ENCODE peak calls at places on chromosome X, in ten cellular contexts. H, L, K, T, E, S, I, U, G and J are unnamed samples.

GRCh38 chrX:110087485-110088356 is 84.8 kb downstream of the TMEM164 start:
- DNase-seq in H (no peak), L (no peak), K (no peak), T (peak), E (no peak), S (peak), I (peak), U (no peak), G (peak), J (peak)

GRCh38 chrX:49291615-49292337 is 11.7 kb upstream of the GAGE10 start:
- DNase-seq in H (peak), L (peak), K (peak), T (peak), E (no peak), S (no peak), I (peak), U (peak), G (peak), J (peak)

GRCh38 chrX:139889760-139890159 is 43.1 kb downstream of the ATP11C start:
- DNase-seq in H (no peak), L (no peak), K (no peak), T (no peak), E (no peak), S (no peak), I (no peak), U (no peak), G (peak), J (no peak)

GRCh38 chrX:101658661-101659477 is 781 bp downstream of the ARMCX2 start:
- DNase-seq in H (no peak), L (peak), K (peak), T (no peak), E (no peak), S (no peak), I (peak), U (peak), G (peak), J (no peak)

GRCh38 chrX:85836868-85837267 is 210.5 kb downstream of the CHM start:
- DNase-seq in H (no peak), L (no peak), K (no peak), T (no peak), E (no peak), S (no peak), I (no peak), U (no peak), G (peak), J (no peak)

GRCh38 chrX:48045410-48046311 is 25.8 kb downstream of the ZNF630 start:
- DNase-seq in H (no peak), L (no peak), K (no peak), T (peak), E (no peak), S (no peak), I (no peak), U (peak), G (peak), J (no peak)

GRCh38 chrX:98071331-98071730 is 1187.6 kb downstream of the RPA4 start:
- DNase-seq in H (no peak), L (no peak), K (no peak), T (no peak), E (no peak), S (no peak), I (no peak), U (no peak), G (no peak), J (no peak)

GRCh38 chrX:120450163-120450562 is 18.9 kb downstream of the LAMP2 start:
- DNase-seq in H (no peak), L (no peak), K (no peak), T (no peak), E (no peak), S (no peak), I (no peak), U (no peak), G (no peak), J (no peak)

GRCh38 chrX:154762529-154763296 is at the start of gene DKC1:
- DNase-seq in H (peak), L (peak), K (peak), T (peak), E (peak), S (peak), I (peak), U (peak), G (peak), J (peak)

GRCh38 chrX:13937370-13938052 is 92.2 kb downstream of the GEMIN8 start:
- DNase-seq in H (no peak), L (no peak), K (no peak), T (no peak), E (no peak), S (no peak), I (no peak), U (no peak), G (no peak), J (no peak)

GRCh38 chrX:10159069-10159468 is 2.3 kb downstream of the CLCN4 start:
- DNase-seq in H (no peak), L (no peak), K (no peak), T (no peak), E (no peak), S (no peak), I (no peak), U (no peak), G (no peak), J (no peak)

GRCh38 chrX:41051303-41051702 is 33.9 kb upstream of the USP9X start:
- DNase-seq in H (no peak), L (no peak), K (no peak), T (no peak), E (no peak), S (no peak), I (no peak), U (no peak), G (no peak), J (no peak)

GRCh38 chrX:147838465-147839131 is 73.1 kb upstream of the FMR1 start:
- DNase-seq in H (no peak), L (no peak), K (no peak), T (no peak), E (no peak), S (no peak), I (no peak), U (no peak), G (peak), J (no peak)

DNA sequence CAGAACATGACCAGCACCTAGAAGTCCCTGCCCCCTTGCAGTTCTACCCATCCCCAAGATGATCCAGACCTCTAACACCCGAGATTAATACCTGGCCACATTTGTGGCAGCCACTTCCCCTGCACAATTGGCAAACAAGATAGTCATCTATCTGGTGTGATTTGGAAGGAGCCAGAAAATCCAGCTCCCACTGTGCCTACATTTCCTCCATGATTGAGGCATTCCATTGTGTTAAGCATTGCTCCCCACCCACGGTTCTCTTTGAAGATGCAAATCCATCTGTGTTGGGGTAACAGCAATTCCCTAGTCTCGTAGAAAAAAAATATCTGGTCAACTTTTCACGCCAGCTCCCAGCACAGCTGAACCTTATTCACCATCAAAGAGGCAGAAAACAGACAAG is 405.0 kb downstream of the BCOR start:
- DNase-seq in H (no peak), L (no peak), K (no peak), T (no peak), E (no peak), S (no peak), I (no peak), U (no peak), G (no peak), J (no peak)
- TF ChIP-seq CTCF in H (no peak), L (no peak), K (no peak), T (no peak), E (no peak), S (no peak), I (no peak), U (no peak), G (no peak), J (no peak)

GRCh38 chrX:69284491-69284890 is 119.2 kb upstream of the PJA1 start:
- DNase-seq in H (no peak), L (no peak), K (no peak), T (no peak), E (no peak), S (no peak), I (no peak), U (no peak), G (no peak), J (no peak)

GRCh38 chrX:69285401-69285871 is 120.2 kb upstream of the PJA1 start:
- DNase-seq in H (no peak), L (peak), K (peak), T (no peak), E (no peak), S (no peak), I (peak), U (peak), G (peak), J (no peak)

GRCh38 chrX:69285881-69286545 is 120.8 kb upstream of the PJA1 start:
- DNase-seq in H (peak), L (peak), K (peak), T (peak), E (no peak), S (no peak), I (peak), U (peak), G (no peak), J (no peak)

GRCh38 chrX:69280956-69281355 is 115.7 kb upstream of the PJA1 start:
- DNase-seq in H (no peak), L (no peak), K (no peak), T (no peak), E (no peak), S (no peak), I (no peak), U (no peak), G (no peak), J (no peak)

GRCh38 chrX:69282893-69283690 is 117.8 kb upstream of the PJA1 start:
- DNase-seq in H (no peak), L (no peak), K (no peak), T (no peak), E (no peak), S (no peak), I (no peak), U (no peak), G (no peak), J (no peak)
- TF ChIP-seq CTCF in H (no peak), L (no peak), K (no peak), T (no peak), E (no peak), S (no peak), I (no peak), U (no peak), G (no peak), J (no peak)

DNA sequence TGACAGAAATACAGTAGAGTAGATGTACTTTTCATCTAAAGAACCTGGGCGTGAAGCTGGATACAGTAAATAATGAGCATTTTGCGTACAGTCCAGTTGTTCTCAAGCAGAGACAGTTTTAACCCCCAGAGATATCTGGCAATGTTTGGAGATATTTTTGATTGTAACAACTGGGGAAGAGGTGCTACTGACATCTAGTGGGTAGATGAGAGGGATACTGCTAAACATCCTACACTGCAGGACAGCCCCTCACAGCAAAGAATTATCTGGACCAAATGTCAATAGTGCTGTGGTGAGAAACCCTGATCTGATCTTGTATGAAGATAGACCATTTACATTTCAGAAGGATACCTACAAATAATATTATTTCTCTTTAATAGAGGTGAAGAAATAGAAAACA is 200.2 kb upstream of the FAM47A start:
- DNase-seq in H (no peak), L (no peak), K (no peak), T (no peak), E (no peak), S (no peak), I (no peak), U (no peak), G (peak), J (no peak)
- TF ChIP-seq CTCF in H (no peak), L (no peak), K (peak), T (no peak), E (peak), S (peak), I (peak), U (no peak), G (peak), J (no peak)

DNA sequence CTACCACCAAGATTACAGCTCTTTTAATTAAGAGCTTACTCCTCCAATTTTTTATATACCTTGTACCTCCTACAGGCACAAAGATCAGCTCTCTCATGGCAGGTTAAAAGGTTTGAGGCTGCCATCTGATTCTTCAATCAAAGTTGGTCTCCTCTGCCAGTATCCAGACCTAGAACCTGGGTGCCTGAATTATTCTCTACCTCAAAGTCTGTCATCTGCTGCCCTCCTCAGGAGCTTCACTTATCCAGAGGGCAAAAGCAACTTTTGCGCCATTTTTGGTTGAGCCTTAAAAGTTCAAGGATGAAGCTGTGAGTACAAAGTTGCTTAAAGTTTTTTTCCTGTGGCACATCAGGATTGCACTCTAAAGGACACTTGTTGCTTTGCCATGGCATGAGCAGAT is 343.7 kb upstream of the PPP1R2C start:
- DNase-seq in H (no peak), L (no peak), K (no peak), T (no peak), E (no peak), S (no peak), I (no peak), U (no peak), G (peak), J (no peak)
- TF ChIP-seq CTCF in H (no peak), L (no peak), K (no peak), T (no peak), E (no peak), S (no peak), I (no peak), U (no peak), G (peak), J (no peak)

DNA sequence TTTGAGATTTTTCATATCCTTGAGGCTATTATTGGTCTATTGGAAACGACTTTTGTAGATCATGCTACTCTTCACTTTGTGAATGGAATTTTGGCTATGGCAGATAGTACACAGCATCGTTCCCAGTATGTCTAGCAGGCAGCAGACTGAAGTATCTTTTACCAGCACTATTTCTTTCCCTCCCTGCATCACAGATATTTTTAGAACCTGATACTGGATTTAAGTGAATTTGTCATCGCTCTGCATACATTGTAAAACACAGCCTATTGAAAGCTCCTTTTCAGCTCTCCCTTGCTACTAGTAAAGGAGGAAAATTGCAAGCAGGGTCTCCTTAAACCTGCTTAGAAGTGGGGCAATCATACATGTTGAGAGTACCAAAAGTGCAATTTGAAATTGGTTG is 133.6 kb downstream of the LUZP4 start:
- DNase-seq in H (no peak), L (no peak), K (no peak), T (no peak), E (no peak), S (no peak), I (no peak), U (no peak), G (no peak), J (no peak)
- TF ChIP-seq CTCF in H (no peak), L (no peak), K (no peak), T (no peak), E (no peak), S (no peak), I (no peak), U (no peak), G (no peak), J (no peak)

GRCh38 chrX:15930585-15930984 is 76.0 kb upstream of the AP1S2 start:
- DNase-seq in H (no peak), L (no peak), K (no peak), T (no peak), E (no peak), S (no peak), I (no peak), U (no peak), G (peak), J (no peak)
- TF ChIP-seq CTCF in H (no peak), L (no peak), K (no peak), T (peak), E (peak), S (peak), I (peak), U (peak), G (peak), J (no peak)

GRCh38 chrX:81957900-81958545 is 756.1 kb downstream of the SH3BGRL start:
- DNase-seq in H (no peak), L (no peak), K (no peak), T (no peak), E (no peak), S (no peak), I (no peak), U (no peak), G (peak), J (no peak)
- TF ChIP-seq CTCF in H (peak), L (no peak), K (peak), T (no peak), E (no peak), S (no peak), I (peak), U (peak), G (no peak), J (no peak)

GRCh38 chrX:44203791-44204190 is 139.7 kb downstream of the EFHC2 start:
- DNase-seq in H (no peak), L (no peak), K (no peak), T (peak), E (no peak), S (no peak), I (no peak), U (no peak), G (no peak), J (no peak)

DNA sequence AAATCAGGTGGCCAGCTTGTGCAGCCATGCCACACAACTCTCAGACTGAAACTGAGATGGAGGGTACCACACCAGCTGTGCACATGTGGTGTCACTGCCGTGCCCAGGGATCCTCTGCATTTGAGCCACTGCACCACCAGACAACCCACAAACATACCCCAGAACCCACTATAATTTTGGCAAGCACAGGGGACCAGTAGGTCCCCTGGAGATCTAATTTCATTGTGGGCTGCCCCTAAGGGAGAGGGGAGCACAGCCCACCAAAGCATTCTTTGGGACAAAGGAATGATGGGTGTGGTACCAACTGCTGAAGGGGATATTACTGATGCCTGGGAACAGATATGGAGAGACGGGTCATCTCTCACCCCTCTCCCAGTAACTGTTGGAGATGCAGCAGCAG is 140.9 kb downstream of the EFHC2 start:
- DNase-seq in H (no peak), L (no peak), K (no peak), T (no peak), E (no peak), S (no peak), I (no peak), U (no peak), G (no peak), J (no peak)
- TF ChIP-seq CTCF in H (no peak), L (no peak), K (no peak), T (no peak), E (no peak), S (no peak), I (no peak), U (no peak), G (no peak), J (no peak)

DNA sequence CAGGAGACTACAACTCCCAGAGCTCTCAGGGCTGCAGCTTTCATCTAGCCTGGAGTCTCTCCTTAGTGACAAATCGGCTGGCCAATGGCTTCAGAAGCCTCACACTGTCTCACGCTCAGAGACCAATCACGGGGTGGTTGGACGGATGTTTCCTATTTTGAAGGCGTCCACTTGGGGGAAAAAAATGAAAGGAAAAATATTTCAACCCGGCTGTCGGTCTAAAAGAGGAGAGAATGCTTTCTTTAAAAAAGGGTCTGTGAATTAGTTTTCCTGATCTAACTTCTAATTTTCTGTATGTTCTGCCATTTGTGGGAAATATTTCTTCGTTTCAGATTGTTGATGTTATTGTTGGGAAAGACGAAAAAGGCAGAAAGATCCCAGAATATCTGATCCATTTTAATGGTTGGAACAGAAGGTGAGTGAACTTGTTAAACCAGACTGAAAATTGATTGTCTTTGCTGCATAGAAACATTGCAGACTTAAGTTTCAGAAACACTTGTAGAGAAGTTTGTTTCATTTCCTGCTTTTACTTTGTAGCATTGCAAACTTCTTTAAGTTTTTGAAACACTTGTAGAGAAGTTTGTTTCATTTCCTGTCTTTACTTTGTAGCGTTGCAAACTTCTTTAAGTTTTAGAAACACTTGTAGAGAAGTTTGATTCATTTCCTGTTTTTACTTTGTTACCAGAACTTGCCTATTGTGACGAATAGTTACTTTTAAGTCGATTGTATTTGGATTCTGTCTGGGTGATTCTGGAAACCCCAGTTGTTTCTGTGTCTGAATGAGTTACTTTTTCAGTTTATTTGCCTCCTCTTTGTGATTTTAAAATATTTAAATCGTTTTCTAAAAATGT is 1.6 kb downstream of the MSL3 start:
- DNase-seq in H (peak), L (peak), K (peak), T (peak), E (peak), S (peak), I (peak), U (peak), G (peak), J (peak)
- TF ChIP-seq CTCF in H (no peak), L (no peak), K (no peak), T (no peak), E (no peak), S (no peak), I (no peak), U (peak), G (no peak), J (no peak)

DNA sequence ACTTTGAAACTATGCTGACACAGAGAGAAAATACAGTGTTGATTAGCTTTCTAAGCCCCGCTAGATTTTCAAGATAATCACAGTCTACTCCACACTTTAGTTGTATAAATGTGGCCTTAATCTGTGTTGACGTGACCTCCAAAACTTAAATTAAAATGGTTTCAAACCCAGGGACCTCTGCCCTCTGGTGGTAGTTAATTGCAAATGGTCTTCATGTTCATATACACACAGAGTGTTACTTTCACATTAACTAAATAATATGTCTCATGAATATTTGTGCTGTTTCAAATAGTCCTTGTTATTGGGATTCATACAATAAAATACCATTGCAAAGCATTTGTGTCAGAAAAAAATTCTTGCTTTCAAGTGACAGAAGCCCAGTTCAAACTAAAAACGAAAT is 64.3 kb downstream of the TASL start:
- DNase-seq in H (no peak), L (no peak), K (no peak), T (no peak), E (no peak), S (no peak), I (no peak), U (no peak), G (no peak), J (no peak)
- TF ChIP-seq CTCF in H (peak), L (peak), K (peak), T (peak), E (peak), S (peak), I (peak), U (peak), G (peak), J (peak)